ENCODE peak calls at places on chromosomes 16 and 17, in six cellular contexts. B is neural progenitor cell, Q is GM23248, M is stomach, Z is suprapubic skin, I is adipocyte. P is an unnamed sample.

GRCh38 chr17:50663812-50664374 is 29.2 kb downstream of the ABCC3 start:
- DNase-seq in B (no peak), Q (no peak), M (no peak), Z (no peak), I (no peak), P (no peak)

GRCh38 chr17:40596261-40596919 is 31.1 kb upstream of the CCR7 start:
- DNase-seq in B (no peak), Q (no peak), M (no peak), Z (no peak), I (no peak), P (no peak)

GRCh38 chr17:69500911-69501429 is 86.5 kb downstream of the MAP2K6 start:
- DNase-seq in B (no peak), Q (peak; percentile 14), M (no peak), Z (no peak), I (no peak), P (no peak)

GRCh38 chr17:57341611-57342010 is 85.3 kb downstream of the MSI2 start:
- DNase-seq in B (no peak), Q (no peak), M (no peak), Z (no peak), I (no peak), P (no peak)

GRCh38 chr17:32807577-32807976 is 69.3 kb downstream of the MYO1D start:
- DNase-seq in B (no peak), Q (no peak), M (no peak), Z (no peak), I (no peak), P (no peak)

GRCh38 chr17:28723159-28723835 is 2.7 kb downstream of the TLCD1 start:
- DNase-seq in B (no peak), Q (no peak), M (no peak), Z (no peak), I (no peak), P (no peak)

GRCh38 chr16:1989826-1990335 is at the start of gene SYNGR3:
- DNase-seq in B (peak; percentile 71), Q (peak; percentile 66), M (no peak), Z (no peak), I (peak; percentile 47), P (no peak)

GRCh38 chr16:50169555-50170096 is 16.5 kb downstream of the TENT4B start:
- DNase-seq in B (no peak), Q (no peak), M (no peak), Z (no peak), I (no peak), P (no peak)

GRCh38 chr16:4021070-4021779 is 95.0 kb downstream of the ADCY9 start:
- DNase-seq in B (no peak), Q (peak; percentile 14), M (peak; percentile 92), Z (no peak), I (no peak), P (peak; percentile 74)

GRCh38 chr17:19390951-19391350 is 4.0 kb upstream of the MFAP4 start:
- DNase-seq in B (no peak), Q (no peak), M (no peak), Z (no peak), I (no peak), P (no peak)

GRCh38 chr16:70805787-70806186 is 4.8 kb upstream of the VAC14 start:
- DNase-seq in B (no peak), Q (peak; percentile 85), M (no peak), Z (no peak), I (peak; percentile 18), P (peak; percentile 73)

GRCh38 chr17:65824901-65825300 is 263.5 kb upstream of the AXIN2 start:
- DNase-seq in B (no peak), Q (no peak), M (no peak), Z (no peak), I (no peak), P (no peak)

GRCh38 chr16:88892065-88892464 is 25.6 kb upstream of the PABPN1L start:
- DNase-seq in B (no peak), Q (no peak), M (no peak), Z (no peak), I (no peak), P (no peak)

GRCh38 chr16:48218473-48218872 is 25.6 kb upstream of the LONP2 start:
- DNase-seq in B (no peak), Q (no peak), M (no peak), Z (no peak), I (no peak), P (no peak)

GRCh38 chr16:69745959-69746358 is 8.8 kb downstream of the NOB1 start:
- DNase-seq in B (no peak), Q (no peak), M (no peak), Z (no peak), I (no peak), P (no peak)

GRCh38 chr16:87172632-87173031 is 144.6 kb downstream of the C16orf95 start:
- DNase-seq in B (peak; percentile 48), Q (no peak), M (no peak), Z (no peak), I (no peak), P (no peak)

GRCh38 chr16:71479420-71479819 is 9.7 kb downstream of the ZNF19 start:
- DNase-seq in B (peak; percentile 60), Q (peak; percentile 52), M (no peak), Z (no peak), I (peak; percentile 4), P (no peak)

GRCh38 chr16:6341993-6342392 is 990.7 kb upstream of the RBFOX1 start:
- DNase-seq in B (peak; percentile 59), Q (no peak), M (no peak), Z (no peak), I (no peak), P (no peak)

GRCh38 chr17:43020789-43021738 is 1.1 kb downstream of the VAT1 start:
- DNase-seq in B (peak; percentile 64), Q (peak; percentile 89), M (peak; percentile 34), Z (peak; percentile 91), I (peak; percentile 80), P (no peak)

GRCh38 chr16:90008708-90009145 is 10.5 kb downstream of the DBNDD1 start:
- DNase-seq in B (no peak), Q (no peak), M (no peak), Z (peak; percentile 73), I (no peak), P (no peak)

GRCh38 chr16:1413684-1414531 is 596 bp downstream of the UNKL start:
- DNase-seq in B (peak; percentile 80), Q (peak; percentile 74), M (peak; percentile 54), Z (no peak), I (peak; percentile 75), P (no peak)

GRCh38 chr17:32267690-32268205 is 2.1 kb downstream of the RHBDL3 start:
- DNase-seq in B (peak; percentile 37), Q (no peak), M (no peak), Z (no peak), I (peak; percentile 29), P (no peak)

GRCh38 chr16:56866955-56867830 is 2.2 kb downstream of the SLC12A3 start:
- DNase-seq in B (peak; percentile 75), Q (peak; percentile 80), M (peak; percentile 53), Z (no peak), I (peak; percentile 87), P (no peak)

GRCh38 chr16:1917665-1918111 is 527 bp downstream of the HS3ST6 start:
- DNase-seq in B (peak; percentile 65), Q (no peak), M (no peak), Z (no peak), I (no peak), P (no peak)

GRCh38 chr16:58331024-58331707 is 36.3 kb upstream of the PRSS54 start:
- DNase-seq in B (peak; percentile 74), Q (no peak), M (no peak), Z (no peak), I (no peak), P (no peak)

GRCh38 chr17:45828171-45829133 is 16.2 kb upstream of the SPPL2C start:
- DNase-seq in B (no peak), Q (peak; percentile 20), M (no peak), Z (no peak), I (peak; percentile 37), P (no peak)

GRCh38 chr17:78041401-78042179 is 83.1 kb downstream of the TNRC6C start:
- DNase-seq in B (no peak), Q (peak; percentile 37), M (no peak), Z (no peak), I (peak; percentile 59), P (no peak)

GRCh38 chr17:57114085-57114673 is 29.1 kb downstream of the AKAP1 start:
- DNase-seq in B (peak; percentile 63), Q (peak; percentile 28), M (peak; percentile 63), Z (no peak), I (peak; percentile 41), P (no peak)

GRCh38 chr17:6970992-6971391 is 24.9 kb upstream of the ALOX12 start:
- DNase-seq in B (no peak), Q (no peak), M (no peak), Z (no peak), I (no peak), P (no peak)

DNA sequence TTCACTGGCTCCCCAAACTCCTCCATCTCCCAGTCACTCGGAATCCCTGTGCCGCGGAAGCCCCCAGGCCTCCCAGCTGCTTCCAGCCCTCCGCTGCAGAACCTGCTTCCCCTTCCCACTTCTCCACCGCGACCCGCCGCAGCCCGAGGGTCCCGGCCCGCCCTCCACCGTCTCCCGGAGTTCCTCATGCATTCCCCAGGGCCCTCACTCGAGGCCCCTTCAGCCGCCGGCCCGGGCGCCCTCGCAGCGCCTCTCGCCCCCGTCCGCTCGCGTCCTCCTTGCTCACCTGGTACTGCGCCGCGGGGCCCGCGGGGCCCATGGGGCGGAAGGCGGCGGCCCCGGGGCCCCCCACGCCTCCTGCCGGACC is 329 bp downstream of the SMARCD2 start:
- DNase-seq in B (no peak), Q (no peak), M (peak; percentile 33), Z (no peak), I (no peak), P (no peak)
- H3K4me1 ChIP-seq in B (peaks cover 21% of the 10 kb centered on the region), Q (peaks cover 38% of the 10 kb centered on the region), M (peaks cover 54% of the 10 kb centered on the region), Z (peaks cover 52% of the 10 kb centered on the region), I (peaks cover 48% of the 10 kb centered on the region), P (peaks cover 9% of the 10 kb centered on the region)

GRCh38 chr16:28537076-28537475 is 1.7 kb downstream of the NUPR1 start:
- DNase-seq in B (no peak), Q (no peak), M (no peak), Z (no peak), I (no peak), P (peak; percentile 83)
- H3K4me1 ChIP-seq in B (no peaks in the 10 kb centered on the region), Q (peaks cover 40% of the 10 kb centered on the region), M (peaks cover 70% of the 10 kb centered on the region), Z (peaks cover 66% of the 10 kb centered on the region), I (peaks cover 57% of the 10 kb centered on the region), P (peaks cover 5% of the 10 kb centered on the region)

DNA sequence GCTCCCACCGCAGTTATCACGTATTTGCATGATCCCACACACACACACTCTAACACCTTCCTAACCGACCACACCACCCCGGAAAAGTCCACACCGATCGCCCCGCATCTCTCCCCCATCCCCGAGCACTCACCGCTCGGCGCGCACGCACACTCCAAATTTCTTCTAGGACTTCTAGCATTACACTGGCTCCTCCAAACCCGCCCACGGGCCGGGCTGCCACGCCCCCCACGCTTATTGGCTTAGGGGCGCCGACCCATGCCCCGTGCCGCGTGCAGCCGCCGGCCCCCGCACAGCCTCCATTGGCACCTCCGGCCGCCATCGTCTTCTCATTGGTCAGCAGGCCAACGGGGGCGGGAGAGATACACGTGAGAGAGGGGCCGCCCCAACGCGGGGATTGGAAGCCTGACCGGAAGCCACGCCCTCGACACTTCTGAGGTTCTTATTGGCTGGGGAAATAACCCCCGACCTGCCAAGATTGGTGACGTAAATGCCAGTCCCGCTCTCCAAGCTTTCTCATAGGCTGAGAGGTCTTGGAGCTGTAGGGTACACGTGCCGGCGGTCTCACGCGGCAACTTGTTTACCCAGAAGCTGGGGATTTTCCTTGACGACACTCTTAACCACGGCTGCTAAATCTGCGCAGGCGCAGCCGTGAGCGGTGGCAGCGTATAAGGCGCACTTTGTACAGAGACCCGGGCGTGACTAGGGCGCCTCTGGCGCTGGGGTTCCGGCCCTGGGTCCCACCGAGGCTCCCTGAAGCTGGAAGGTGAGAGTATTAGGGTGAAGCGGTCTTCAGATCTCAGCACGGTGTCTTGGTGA is 4.2 kb upstream of the PER1 start:
- DNase-seq in B (peak; percentile 100), Q (peak; percentile 100), M (peak; percentile 100), Z (peak; percentile 100), I (peak; percentile 100), P (peak; percentile 100)
- H3K4me1 ChIP-seq in B (peaks cover 18% of the 10 kb centered on the region), Q (peaks cover 40% of the 10 kb centered on the region), M (peaks cover 61% of the 10 kb centered on the region), Z (peaks cover 55% of the 10 kb centered on the region), I (peaks cover 31% of the 10 kb centered on the region), P (peaks cover 9% of the 10 kb centered on the region)

GRCh38 chr17:74746922-74747321 is 1.5 kb upstream of the NHERF1 start:
- DNase-seq in B (peak; percentile 48), Q (no peak), M (no peak), Z (no peak), I (no peak), P (no peak)
- H3K4me1 ChIP-seq in B (peaks cover 52% of the 10 kb centered on the region), Q (no peaks in the 10 kb centered on the region), M (peaks cover 73% of the 10 kb centered on the region), Z (peaks cover 62% of the 10 kb centered on the region), I (peaks cover 5% of the 10 kb centered on the region), P (no peaks in the 10 kb centered on the region)